ENCODE peak calls at places on chromosomes 6 and 20, in four cellular contexts. Y, Z, C and T are unnamed samples.

GRCh38 chr6:32187009-32187709 is 2.8 kb downstream of the PBX2 start:
- DNase-seq in Y (no peak), C (no peak), Z (no peak), T (no peak)

GRCh38 chr20:8334641-8335040 is 202.6 kb downstream of the PLCB1 start:
- DNase-seq in Z (no peak), C (no peak), Y (no peak), T (no peak)

GRCh38 chr6:42009844-42010184 is 40.5 kb upstream of the TAF8 start:
- DNase-seq in C (no peak), Y (no peak), Z (no peak), T (no peak)

GRCh38 chr20:41746635-41747034 is 128.5 kb upstream of the CHD6 start:
- DNase-seq in Y (no peak), C (no peak), Z (no peak), T (no peak)

GRCh38 chr20:8796088-8796665 is 272.7 kb upstream of the PLCB4 start:
- DNase-seq in C (no peak), Y (no peak), Z (no peak), T (no peak)

GRCh38 chr20:61173966-61174725 is 77.9 kb upstream of the CDH4 start:
- DNase-seq in Z (no peak), Y (no peak), C (no peak), T (no peak)

GRCh38 chr20:51444472-51444871 is 98.0 kb downstream of the NFATC2 start:
- DNase-seq in Z (no peak), C (no peak), Y (no peak), T (no peak)

GRCh38 chr6:121319112-121319553 is 15.1 kb downstream of the TBC1D32 start:
- DNase-seq in C (no peak), Z (no peak), Y (no peak), T (no peak)

GRCh38 chr20:33263784-33264183 is 19.2 kb upstream of the BPIFB1 start:
- DNase-seq in C (no peak), Z (no peak), Y (no peak), T (no peak)

GRCh38 chr6:77124604-77125003 is 338.7 kb downstream of the HTR1B start:
- DNase-seq in C (no peak), Z (no peak), Y (no peak), T (no peak)

GRCh38 chr20:4053516-4053919 is 38.2 kb upstream of the RNF24 start:
- DNase-seq in C (no peak), Z (no peak), Y (no peak), T (no peak)

GRCh38 chr20:4065405-4065841 is 50.1 kb upstream of the RNF24 start:
- DNase-seq in C (no peak), Y (no peak), Z (no peak), T (no peak)

GRCh38 chr20:24403410-24403809 is 66.0 kb upstream of the SYNDIG1 start:
- DNase-seq in Z (no peak), Y (no peak), C (no peak), T (no peak)

GRCh38 chr20:53921443-53921973 is 148.9 kb downstream of the BCAS1 start:
- DNase-seq in Y (no peak), Z (no peak), C (no peak), T (no peak)

GRCh38 chr20:56986931-56987720 is 279.3 kb downstream of the BMP7 start:
- DNase-seq in Z (no peak), C (no peak), Y (no peak), T (no peak)

GRCh38 chr20:34705383-34706021 is 1.4 kb downstream of the TP53INP2 start:
- DNase-seq in Z (no peak), C (no peak), Y (no peak), T (no peak)
- TF ChIP-seq CTCF in Z (no peak), C (no peak), Y (no peak), T (peak)

GRCh38 chr6:4281341-4282293 is 146.2 kb upstream of the ECI2 start:
- DNase-seq in Y (no peak), C (no peak), Z (peak), T (peak)
- TF ChIP-seq CTCF in Y (no peak), C (no peak), Z (no peak), T (peak)

GRCh38 chr6:160040527-160041264 is 71.8 kb downstream of the IGF2R start:
- DNase-seq in Y (no peak), C (no peak), Z (no peak), T (no peak)

GRCh38 chr6:160042788-160043301 is 74.0 kb downstream of the IGF2R start:
- DNase-seq in Z (no peak), Y (no peak), C (no peak), T (no peak)

GRCh38 chr6:160042014-160042773 is 73.3 kb downstream of the IGF2R start:
- DNase-seq in Y (no peak), C (no peak), Z (no peak), T (no peak)

GRCh38 chr6:160040055-160040454 is 71.2 kb downstream of the IGF2R start:
- DNase-seq in Z (no peak), Y (no peak), C (no peak), T (no peak)

DNA sequence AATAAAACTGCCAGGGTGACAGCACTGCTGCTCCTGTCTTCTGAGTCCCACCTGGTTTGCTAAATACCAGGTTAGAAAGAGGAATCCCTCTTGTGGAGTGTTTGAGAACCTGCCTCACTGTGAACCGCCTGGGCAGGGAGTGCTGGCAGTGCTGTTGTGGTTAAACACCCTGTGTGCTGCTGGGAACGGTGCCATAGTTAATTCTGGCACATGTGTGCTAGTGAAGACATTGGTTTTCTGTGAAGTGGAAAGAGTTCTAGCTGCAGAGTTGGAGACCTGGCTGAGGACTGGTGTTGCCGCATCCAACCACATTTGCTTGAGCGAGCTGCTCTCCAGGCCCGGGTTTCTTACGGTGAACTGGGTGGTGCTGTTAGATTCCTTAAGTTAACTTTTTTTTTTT is 72.7 kb downstream of the IGF2R start:
- DNase-seq in Z (no peak), C (no peak), Y (no peak), T (no peak)
- TF ChIP-seq CTCF in Z (no peak), C (no peak), Y (no peak), T (no peak)

GRCh38 chr20:62656205-62656918 is 14.1 kb downstream of the SLCO4A1 start:
- DNase-seq in Z (no peak), C (no peak), Y (no peak), T (no peak)
- TF ChIP-seq CTCF in Z (no peak), C (no peak), Y (no peak), T (no peak)

GRCh38 chr6:93447874-93448273 is 28.5 kb upstream of the EPHA7 start:
- DNase-seq in Y (no peak), Z (no peak), C (no peak), T (no peak)
- TF ChIP-seq CTCF in Y (no peak), Z (no peak), C (no peak), T (no peak)

GRCh38 chr6:31083742-31084354 is 28.5 kb downstream of the C6orf15 start:
- DNase-seq in Z (no peak), Y (peak), C (no peak), T (peak)
- TF ChIP-seq CTCF in Z (no peak), Y (peak), C (no peak), T (peak)

GRCh38 chr6:109521100-109521499 is 38.1 kb upstream of the ZBTB24 start:
- DNase-seq in Y (no peak), Z (no peak), C (no peak), T (no peak)

GRCh38 chr6:109526905-109527628 is 44.0 kb upstream of the ZBTB24 start:
- DNase-seq in C (no peak), Y (peak), Z (peak), T (peak)

GRCh38 chr6:109527989-109528388 is 45.0 kb upstream of the ZBTB24 start:
- DNase-seq in Z (no peak), Y (peak), C (no peak), T (no peak)

GRCh38 chr6:109524129-109524528 is 41.1 kb upstream of the ZBTB24 start:
- DNase-seq in C (no peak), Z (no peak), Y (no peak), T (no peak)

GRCh38 chr6:109523478-109523877 is 40.5 kb upstream of the ZBTB24 start:
- DNase-seq in Z (no peak), Y (no peak), C (no peak), T (no peak)
- TF ChIP-seq CTCF in Z (no peak), Y (no peak), C (no peak), T (no peak)